ENCODE peak calls at places on chromosomes 13 and 19, in five cellular contexts. One of them, this sample, is unnamed.

GRCh38 chr19:50701367-50701985 is 18.1 kb downstream of the SHANK1 start:
- DNase-seq in dorsolateral prefrontal cortex: no peak
- DNase-seq in T-helper 2 cell: no peak
- DNase-seq in amygdala: no peak
- DNase-seq in RWPE1: no peak
- DNase-seq in this sample: no peak

GRCh38 chr19:3178973-3179738 is 587 bp downstream of the S1PR4 start:
- DNase-seq in amygdala: no peak
- DNase-seq in RWPE1: no peak
- DNase-seq in T-helper 2 cell: no peak
- DNase-seq in dorsolateral prefrontal cortex: no peak
- DNase-seq in this sample: peak

GRCh38 chr19:16041571-16042386 is 34.5 kb upstream of the TPM4 start:
- DNase-seq in RWPE1: peak
- DNase-seq in dorsolateral prefrontal cortex: peak
- DNase-seq in T-helper 2 cell: peak
- DNase-seq in amygdala: peak
- DNase-seq in this sample: peak

GRCh38 chr19:4542896-4543351 is 3.1 kb upstream of the LRG1 start:
- DNase-seq in RWPE1: no peak
- DNase-seq in dorsolateral prefrontal cortex: no peak
- DNase-seq in amygdala: no peak
- DNase-seq in T-helper 2 cell: no peak
- DNase-seq in this sample: no peak

GRCh38 chr19:6803036-6803404 is 30.5 kb downstream of the VAV1 start:
- DNase-seq in amygdala: no peak
- DNase-seq in dorsolateral prefrontal cortex: no peak
- DNase-seq in RWPE1: no peak
- DNase-seq in T-helper 2 cell: no peak
- DNase-seq in this sample: no peak

GRCh38 chr19:30316560-30317106 is 55.6 kb upstream of the ZNF536 start:
- DNase-seq in T-helper 2 cell: no peak
- DNase-seq in RWPE1: no peak
- DNase-seq in dorsolateral prefrontal cortex: no peak
- DNase-seq in amygdala: no peak
- DNase-seq in this sample: no peak

GRCh38 chr13:21445759-21446158 is 13.3 kb downstream of the ZDHHC20 start:
- DNase-seq in T-helper 2 cell: no peak
- DNase-seq in RWPE1: no peak
- DNase-seq in amygdala: no peak
- DNase-seq in dorsolateral prefrontal cortex: no peak
- DNase-seq in this sample: no peak

GRCh38 chr13:113592571-113592970 is 8.0 kb downstream of the TFDP1 start:
- DNase-seq in amygdala: no peak
- DNase-seq in T-helper 2 cell: no peak
- DNase-seq in dorsolateral prefrontal cortex: peak
- DNase-seq in RWPE1: no peak
- DNase-seq in this sample: peak

GRCh38 chr13:93635687-93636086 is 409.1 kb downstream of the GPC6 start:
- DNase-seq in amygdala: no peak
- DNase-seq in RWPE1: no peak
- DNase-seq in dorsolateral prefrontal cortex: no peak
- DNase-seq in T-helper 2 cell: no peak
- DNase-seq in this sample: peak

GRCh38 chr19:33818426-33818825 is 21.8 kb downstream of the KCTD15 start:
- DNase-seq in T-helper 2 cell: no peak
- DNase-seq in dorsolateral prefrontal cortex: peak
- DNase-seq in amygdala: no peak
- DNase-seq in RWPE1: no peak
- DNase-seq in this sample: peak

GRCh38 chr13:31898383-31899071 is 133.0 kb upstream of the FRY start:
- DNase-seq in dorsolateral prefrontal cortex: no peak
- DNase-seq in amygdala: no peak
- DNase-seq in T-helper 2 cell: no peak
- DNase-seq in RWPE1: no peak
- DNase-seq in this sample: no peak

GRCh38 chr19:46635920-46636761 is at the start of gene GNG8:
- DNase-seq in RWPE1: no peak
- DNase-seq in dorsolateral prefrontal cortex: no peak
- DNase-seq in amygdala: no peak
- DNase-seq in T-helper 2 cell: no peak
- DNase-seq in this sample: peak

GRCh38 chr19:46776927-46777911 is 11.2 kb downstream of the SLC1A5 start:
- DNase-seq in dorsolateral prefrontal cortex: no peak
- DNase-seq in T-helper 2 cell: no peak
- DNase-seq in RWPE1: peak
- DNase-seq in amygdala: no peak
- DNase-seq in this sample: peak

GRCh38 chr19:53942001-53942786 is 20.5 kb upstream of the CACNG8 start:
- DNase-seq in dorsolateral prefrontal cortex: no peak
- DNase-seq in T-helper 2 cell: no peak
- DNase-seq in RWPE1: peak
- DNase-seq in amygdala: no peak
- DNase-seq in this sample: peak

GRCh38 chr13:45119469-45119989 is 781 bp upstream of the GTF2F2 start:
- DNase-seq in T-helper 2 cell: peak
- DNase-seq in dorsolateral prefrontal cortex: no peak
- DNase-seq in amygdala: peak
- DNase-seq in RWPE1: no peak
- DNase-seq in this sample: peak

GRCh38 chr19:6767081-6767356 is 216 bp downstream of the SH2D3A start:
- DNase-seq in amygdala: no peak
- DNase-seq in dorsolateral prefrontal cortex: no peak
- DNase-seq in RWPE1: peak
- DNase-seq in T-helper 2 cell: no peak
- DNase-seq in this sample: peak

GRCh38 chr19:738509-739128 is 12.3 kb upstream of the MISP start:
- DNase-seq in dorsolateral prefrontal cortex: no peak
- DNase-seq in RWPE1: no peak
- DNase-seq in T-helper 2 cell: no peak
- DNase-seq in amygdala: no peak
- DNase-seq in this sample: no peak

This sample was measured in osteoblast.